ENCODE peak calls at places on chromosomes 2 and 18, in nine cellular contexts. H is fibroblast of lung, Q is GM13977, K is K562, J is ovary, W is WTC11, E is A549, P is thyroid gland, I is mucosa of descending colon. B is an unnamed sample.

GRCh38 chr18:58268849-58269248 is 224.8 kb downstream of the NEDD4L start:
- DNase-seq in I (no peak), H (peak), J (no peak), K (no peak), P (no peak), W (no peak), Q (no peak), E (peak), B (no peak)

GRCh38 chr2:174778479-174778962 is 14.2 kb upstream of the CHRNA1 start:
- DNase-seq in P (peak), J (peak), K (no peak), E (no peak), Q (peak), H (peak), I (peak), W (no peak), B (no peak)

GRCh38 chr2:127589358-127589757 is 53.9 kb downstream of the MYO7B start:
- DNase-seq in H (no peak), I (no peak), E (no peak), J (no peak), K (no peak), P (no peak), Q (no peak), W (no peak), B (peak)

GRCh38 chr2:138329167-138329566 is 172.4 kb upstream of the SPOPL start:
- DNase-seq in J (no peak), W (no peak), Q (no peak), E (no peak), P (no peak), I (no peak), H (no peak), K (no peak), B (no peak)

GRCh38 chr2:74250189-74250631 is 51.8 kb downstream of the MTHFD2 start:
- DNase-seq in J (peak), H (peak), P (peak), I (peak), E (peak), W (peak), K (peak), Q (peak), B (peak)

GRCh38 chr2:155825876-155826275 is 506.6 kb downstream of the NR4A2 start:
- DNase-seq in E (no peak), H (no peak), Q (no peak), I (peak), P (no peak), W (no peak), K (no peak), J (no peak), B (peak)

GRCh38 chr2:120079647-120080046 is 66.8 kb downstream of the EPB41L5 start:
- DNase-seq in I (no peak), E (no peak), Q (no peak), H (no peak), K (no peak), J (no peak), P (no peak), W (no peak), B (no peak)

GRCh38 chr2:196252408-196253114 is 81.2 kb upstream of the STK17B start:
- DNase-seq in W (no peak), H (peak), J (no peak), P (no peak), E (no peak), I (no peak), Q (no peak), K (no peak), B (no peak)

GRCh38 chr2:207474871-207475485 is 54.8 kb upstream of the CREB1 start:
- DNase-seq in W (no peak), E (peak), I (peak), K (peak), Q (peak), H (peak), J (peak), P (no peak), B (peak)

GRCh38 chr2:236180831-236181453 is 12.8 kb upstream of the GBX2 start:
- DNase-seq in K (peak), E (peak), W (peak), P (peak), I (peak), J (peak), H (peak), Q (peak), B (no peak)

GRCh38 chr18:78819926-78820834 is 159.4 kb upstream of the SALL3 start:
- DNase-seq in E (no peak), P (no peak), J (no peak), I (no peak), H (no peak), W (no peak), K (no peak), Q (no peak), B (no peak)

GRCh38 chr2:61700465-61700864 is 153.4 kb downstream of the FAM161A start:
- DNase-seq in Q (no peak), H (no peak), I (no peak), P (no peak), K (no peak), E (no peak), J (no peak), W (no peak), B (no peak)

GRCh38 chr2:46135230-46135555 is 162.0 kb upstream of the EPAS1 start:
- DNase-seq in W (no peak), Q (no peak), E (no peak), P (no peak), I (no peak), H (peak), J (no peak), K (no peak), B (no peak)

GRCh38 chr2:23549051-23549450 is 164.1 kb downstream of the KLHL29 start:
- DNase-seq in E (no peak), Q (no peak), P (no peak), W (no peak), J (no peak), I (no peak), H (peak), K (no peak), B (no peak)

GRCh38 chr2:158755738-158756137 is 39.4 kb upstream of the DAPL1 start:
- DNase-seq in E (no peak), J (no peak), P (no peak), W (peak), H (no peak), K (peak), Q (no peak), I (no peak), B (peak)
- TF ChIP-seq CTCF in E (peak), J (no peak), P (peak), W (peak), H (peak), K (peak), Q (peak), I (no peak), B (peak)

DNA sequence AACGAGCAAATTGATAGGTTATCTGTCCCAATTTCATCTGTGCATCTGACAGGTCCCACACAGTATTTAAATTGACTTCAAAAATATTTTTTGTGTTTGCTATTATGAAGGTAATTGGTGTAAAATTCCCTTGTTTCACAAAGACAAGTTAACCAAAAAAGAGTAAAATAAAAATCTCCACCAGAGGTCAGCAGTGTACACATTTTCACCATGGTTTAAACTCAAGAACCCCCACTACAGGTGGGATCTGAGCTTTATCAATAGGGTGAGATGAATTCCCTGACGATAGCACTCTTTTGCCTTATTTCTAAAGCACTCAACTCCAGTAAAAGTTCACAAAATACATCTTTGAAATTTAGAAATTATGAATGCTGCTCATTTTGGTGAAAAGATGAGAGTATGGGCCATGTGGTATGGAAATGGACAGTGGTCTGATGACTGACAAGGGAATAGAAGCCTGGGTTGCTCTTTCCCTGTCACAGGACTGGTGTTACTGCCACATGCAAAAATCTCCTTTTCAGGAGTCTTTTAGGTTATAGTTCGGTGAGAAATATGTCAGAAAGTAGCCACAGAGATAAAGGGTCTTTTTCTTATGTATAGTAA is 68.0 kb downstream of the SERPINB8 start:
- DNase-seq in E (peak), H (peak), W (no peak), J (no peak), K (peak), P (no peak), I (no peak), Q (peak), B (peak)
- TF ChIP-seq CTCF in E (peak), H (peak), W (peak), J (peak), K (peak), P (peak), I (no peak), Q (peak), B (peak)

GRCh38 chr2:71801969-71802368 is 345.7 kb downstream of the CYP26B1 start:
- DNase-seq in P (peak), K (peak), Q (no peak), E (peak), H (peak), W (peak), J (no peak), I (peak), B (peak)
- TF ChIP-seq CTCF in P (peak), K (peak), Q (peak), E (peak), H (peak), W (peak), J (no peak), I (no peak), B (peak)

GRCh38 chr18:13835202-13835601 is 11.3 kb downstream of the MC5R start:
- DNase-seq in J (no peak), W (no peak), Q (no peak), H (no peak), E (no peak), I (no peak), K (no peak), P (no peak), B (no peak)

GRCh38 chr18:13834501-13835015 is 10.6 kb downstream of the MC5R start:
- DNase-seq in E (no peak), I (no peak), K (no peak), J (no peak), Q (no peak), P (no peak), W (no peak), H (no peak), B (no peak)

GRCh38 chr18:13826209-13826608 is 2.3 kb downstream of the MC5R start:
- DNase-seq in W (no peak), K (no peak), H (no peak), I (no peak), P (no peak), Q (no peak), J (no peak), E (no peak), B (no peak)

GRCh38 chr18:13836559-13836958 is 12.6 kb downstream of the MC5R start:
- DNase-seq in H (no peak), P (no peak), E (no peak), I (no peak), W (no peak), K (no peak), Q (no peak), J (no peak), B (no peak)

GRCh38 chr18:13831864-13832508 is 8.0 kb downstream of the MC5R start:
- DNase-seq in E (peak), Q (peak), H (no peak), P (no peak), W (no peak), K (no peak), I (peak), J (no peak), B (peak)
- TF ChIP-seq CTCF in E (no peak), Q (peak), H (no peak), P (no peak), W (no peak), K (peak), I (no peak), J (no peak), B (peak)

DNA sequence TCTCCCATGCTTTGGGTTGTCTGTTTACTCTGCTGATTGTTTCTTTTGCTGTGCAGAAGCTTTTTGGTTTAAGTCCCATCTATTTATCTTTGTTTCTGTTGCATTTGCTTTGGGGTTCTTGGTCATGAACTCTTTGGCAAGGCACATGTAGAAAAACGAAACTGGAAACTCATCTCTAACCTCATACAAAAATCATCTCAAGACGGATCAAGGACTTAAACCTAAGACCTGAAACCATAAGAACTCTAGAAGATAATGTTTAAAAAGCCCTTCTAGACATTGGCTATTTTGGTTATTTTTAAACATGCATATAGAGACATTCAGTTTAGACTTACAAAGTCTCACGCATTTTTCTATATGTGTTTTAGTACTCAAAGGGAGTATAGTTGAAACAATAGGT is 1164.3 kb upstream of the GYPC start:
- DNase-seq in E (no peak), P (no peak), K (no peak), W (no peak), Q (no peak), I (no peak), J (no peak), H (no peak), B (no peak)
- TF ChIP-seq CTCF in E (no peak), P (no peak), K (no peak), W (no peak), Q (no peak), I (no peak), J (no peak), H (no peak), B (no peak)